ENCODE peak calls at places on chromosomes 5 and 9, in six cellular contexts. Y is endothelial cell of umbilical vein, H is prostate gland, A is vagina, J is esophagus muscularis mucosa, V is HCT116. R is an unnamed sample.

GRCh38 chr5:171492781-171493180 is 73.3 kb downstream of the FGF18 start:
- DNase-seq in Y (no peak), H (no peak), A (no peak), J (no peak), V (peak), R (no peak)

GRCh38 chr9:120928720-120929389 is 2.3 kb upstream of the TRAF1 start:
- DNase-seq in Y (peak), H (peak), A (no peak), J (no peak), V (no peak), R (peak)

GRCh38 chr5:176886336-176887251 is 12.6 kb downstream of the HK3 start:
- DNase-seq in Y (no peak), H (no peak), A (no peak), J (no peak), V (no peak), R (peak)

GRCh38 chr5:181052928-181053759 is 13.1 kb downstream of the BTNL9 start:
- DNase-seq in Y (no peak), H (no peak), A (no peak), J (no peak), V (no peak), R (no peak)

GRCh38 chr5:6758706-6759105 is 45.5 kb downstream of the TENT4A start:
- DNase-seq in Y (no peak), H (no peak), A (no peak), J (no peak), V (no peak), R (peak)

GRCh38 chr5:9898319-9898718 is 268.2 kb upstream of the TAS2R1 start:
- DNase-seq in Y (no peak), H (peak), A (no peak), J (no peak), V (peak), R (no peak)

GRCh38 chr9:135498381-135499126 is 1.9 kb upstream of the MRPS2 start:
- DNase-seq in Y (no peak), H (no peak), A (no peak), J (no peak), V (no peak), R (peak)

GRCh38 chr9:138120072-138120471 is 242.5 kb downstream of the CACNA1B start:
- DNase-seq in Y (no peak), H (no peak), A (no peak), J (no peak), V (no peak), R (no peak)

GRCh38 chr5:76819851-76820280 is 1.0 kb downstream of the F2RL1 start:
- DNase-seq in Y (no peak), H (peak), A (no peak), J (no peak), V (no peak), R (no peak)

GRCh38 chr5:5373351-5374033 is 49.0 kb upstream of the ICE1 start:
- DNase-seq in Y (no peak), H (no peak), A (no peak), J (no peak), V (no peak), R (peak)

DNA sequence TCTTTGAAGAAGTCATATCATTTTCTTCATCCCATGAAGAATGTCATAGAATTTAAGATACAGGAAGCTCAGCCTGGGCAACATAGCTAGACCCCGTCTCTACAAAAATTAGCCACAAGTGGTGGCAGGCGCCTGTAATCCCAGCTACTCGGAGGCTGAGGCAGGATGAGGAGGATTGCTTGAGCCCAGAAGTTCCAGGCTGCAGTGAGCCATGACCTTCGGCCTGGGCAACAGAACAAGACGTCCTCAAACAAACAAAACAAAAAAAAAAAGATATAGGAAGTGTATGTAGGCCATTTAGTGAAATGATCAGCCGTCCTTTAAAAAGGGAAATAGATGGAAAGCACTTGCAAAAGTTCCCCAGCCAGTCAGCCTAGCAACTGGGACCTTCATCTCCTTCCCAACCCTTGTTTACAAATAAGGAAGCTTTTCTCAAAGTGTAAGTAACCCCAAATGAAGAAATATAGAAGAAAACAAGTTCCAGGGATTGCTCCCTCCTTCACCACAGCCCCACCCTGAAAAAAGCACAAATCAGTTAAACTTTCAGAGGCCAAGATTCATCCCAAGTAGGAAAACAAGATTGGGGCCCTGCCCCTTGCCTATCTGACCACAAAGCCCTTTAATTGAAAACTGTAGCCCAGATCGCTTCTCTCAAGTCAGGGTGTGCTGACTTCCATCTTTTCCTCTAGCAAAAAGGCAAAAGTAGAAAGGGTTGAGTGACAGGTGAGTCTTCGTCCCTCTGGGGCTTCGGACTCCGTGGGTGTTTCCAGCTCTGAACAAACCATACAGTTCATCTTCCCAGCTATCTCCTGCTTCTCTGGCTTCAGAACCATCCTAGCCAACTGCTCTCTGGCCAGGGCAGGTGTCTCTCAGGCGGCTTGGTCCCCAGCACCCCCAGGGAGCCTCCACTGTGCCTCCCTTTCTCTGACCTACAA is 1.2 kb downstream of the SLC31A2 start:
- DNase-seq in Y (no peak), H (no peak), A (peak), J (no peak), V (no peak), R (no peak)
- H3K27ac ChIP-seq in Y (no peak), H (peak), A (peak), J (peak), V (no peak), R (peak)

GRCh38 chr9:21966140-21966851 is 27.9 kb downstream of the CDKN2A start:
- DNase-seq in Y (no peak), H (no peak), A (no peak), J (no peak), V (no peak), R (no peak)

GRCh38 chr9:21967707-21968106 is 26.5 kb downstream of the CDKN2A start:
- DNase-seq in Y (no peak), H (no peak), A (no peak), J (no peak), V (no peak), R (no peak)

GRCh38 chr9:21967169-21967568 is 27.0 kb downstream of the CDKN2A start:
- DNase-seq in Y (no peak), H (no peak), A (no peak), J (no peak), V (no peak), R (no peak)

GRCh38 chr9:21964925-21965385 is 29.2 kb downstream of the CDKN2A start:
- DNase-seq in Y (peak), H (no peak), A (no peak), J (no peak), V (no peak), R (peak)

GRCh38 chr9:21965401-21965951 is 28.7 kb downstream of the CDKN2A start:
- DNase-seq in Y (peak), H (no peak), A (no peak), J (no peak), V (no peak), R (peak)
- TF ChIP-seq POLR2AphosphoS5 in Y (no peak), H (no peak), A (peak), J (no peak), V (no peak), R (no peak)

GRCh38 chr9:91483189-91483691 is 59.6 kb upstream of the NFIL3 start:
- DNase-seq in Y (no peak), H (no peak), A (no peak), J (no peak), V (no peak), R (no peak)
- H3K27ac ChIP-seq in Y (no peak), H (no peak), A (peak), J (peak), V (no peak), R (peak)

DNA sequence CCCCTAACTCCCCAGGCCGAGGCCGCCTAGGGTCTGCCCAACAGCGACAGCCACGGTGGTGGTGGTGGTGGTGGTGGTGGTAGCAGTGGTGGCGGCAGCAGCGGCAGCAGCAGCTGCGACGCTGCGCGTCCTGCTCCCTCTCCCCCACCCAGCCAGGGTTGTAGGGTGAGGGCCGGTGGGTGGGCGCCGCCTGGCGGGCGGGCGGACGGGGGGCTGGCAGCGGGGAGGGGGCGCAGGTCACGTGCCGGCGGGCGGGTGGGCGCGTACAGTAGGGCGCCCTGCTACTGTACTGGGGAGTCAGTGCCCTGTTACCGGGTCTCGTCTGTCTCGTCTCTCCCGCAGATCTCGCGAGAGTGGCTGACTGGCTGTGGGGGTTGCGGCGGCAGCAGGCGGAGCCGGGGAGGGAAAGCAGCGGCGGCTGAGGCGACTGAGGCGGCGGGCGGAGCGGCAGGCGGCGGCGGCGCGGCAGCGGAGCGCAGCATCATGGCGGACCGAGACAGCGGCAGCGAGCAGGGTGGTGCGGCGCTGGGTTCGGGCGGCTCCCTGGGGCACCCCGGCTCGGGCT is at the start of gene PURA:
- DNase-seq in Y (peak), H (peak), A (no peak), J (peak), V (peak), R (peak)
- TF ChIP-seq POLR2AphosphoS5 in Y (peak), H (peak), A (no peak), J (peak), V (peak), R (peak)

DNA sequence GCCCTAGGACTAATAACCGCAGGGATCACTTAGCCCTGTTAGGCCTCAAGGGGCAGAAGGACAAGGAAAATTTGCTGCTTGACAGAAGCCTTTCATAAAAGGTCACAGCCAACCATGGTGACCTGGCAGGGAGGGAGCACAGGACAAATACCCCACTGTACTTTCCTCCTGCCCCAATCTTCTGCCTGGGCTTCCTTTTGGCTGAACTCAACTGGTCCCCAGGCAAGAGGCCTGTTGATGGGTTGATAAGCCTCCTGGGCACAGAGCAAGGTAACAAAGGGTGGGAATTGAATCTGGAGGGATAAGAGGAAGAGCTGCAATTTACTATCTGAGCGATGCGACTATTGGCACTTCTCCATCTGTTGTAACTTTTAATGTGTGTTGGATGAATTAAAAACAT is 392.9 kb downstream of the RASEF start:
- DNase-seq in Y (no peak), H (no peak), A (no peak), J (no peak), V (no peak), R (no peak)
- H3K27ac ChIP-seq in Y (no peak), H (no peak), A (no peak), J (no peak), V (no peak), R (no peak)

R was measured in sigmoid colon.